ENCODE peak calls at places on chromosomes 6 and 20, in ten cellular contexts. T is cardiac fibroblast, L is PC-9, W is Caco-2, B is pancreas, G is fibroblast of pulmonary artery, S is upper lobe of right lung, E is PC-3, J is psoas muscle, M is cardiac muscle cell. D is an unnamed sample.

GRCh38 chr6:35788423-35788982 is 7.7 kb downstream of the CLPSL1 start:
- DNase-seq in T (no peak), G (no peak), S (no peak), E (no peak), B (peak), J (no peak), M (no peak), L (no peak), W (no peak), D (no peak)

GRCh38 chr6:169529931-169530761 is 171.7 kb downstream of the WDR27 start:
- DNase-seq in L (no peak), G (peak), J (no peak), W (no peak), S (peak), B (peak), T (peak), E (peak), M (peak), D (no peak)

GRCh38 chr6:4381379-4381778 is 246.0 kb upstream of the ECI2 start:
- DNase-seq in J (no peak), M (peak), E (no peak), W (no peak), T (peak), B (no peak), S (no peak), G (peak), L (no peak), D (no peak)

GRCh38 chr20:25178563-25179438 is 16.7 kb upstream of the ENTPD6 start:
- DNase-seq in G (peak), L (peak), B (peak), T (peak), E (peak), S (peak), M (peak), W (peak), J (no peak), D (peak)

GRCh38 chr6:165831812-165832470 is 168.9 kb upstream of the PDE10A start:
- DNase-seq in M (no peak), S (no peak), L (no peak), W (no peak), J (no peak), G (no peak), T (no peak), B (no peak), E (no peak), D (no peak)

GRCh38 chr6:89505847-89506246 is 72.9 kb downstream of the ANKRD6 start:
- DNase-seq in L (no peak), E (no peak), W (no peak), J (no peak), S (no peak), M (no peak), T (no peak), G (no peak), B (no peak), D (no peak)

GRCh38 chr6:122484760-122485159 is 13.2 kb upstream of the SERINC1 start:
- DNase-seq in S (no peak), B (no peak), L (no peak), W (no peak), J (no peak), G (no peak), T (no peak), E (no peak), M (no peak), D (no peak)

GRCh38 chr6:106087548-106088325 is 1.6 kb downstream of the PRDM1 start:
- DNase-seq in S (no peak), G (peak), L (peak), B (no peak), T (peak), E (peak), W (no peak), J (no peak), M (peak), D (no peak)

GRCh38 chr6:168439791-168440491 is 1.0 kb upstream of the SMOC2 start:
- DNase-seq in W (no peak), B (no peak), G (no peak), J (no peak), M (no peak), E (no peak), T (no peak), L (no peak), S (no peak), D (no peak)

GRCh38 chr20:4087923-4088322 is 72.6 kb upstream of the RNF24 start:
- DNase-seq in S (no peak), B (no peak), E (peak), G (no peak), L (no peak), J (no peak), W (no peak), T (no peak), M (no peak), D (no peak)

GRCh38 chr6:129525055-129525454 is 184.9 kb downstream of the ARHGAP18 start:
- DNase-seq in W (no peak), J (no peak), G (no peak), B (no peak), S (no peak), L (no peak), E (no peak), T (no peak), M (no peak), D (no peak)

GRCh38 chr20:50071039-50071888 is 41.7 kb downstream of the UBE2V1 start:
- DNase-seq in J (peak), G (peak), B (peak), W (peak), E (peak), L (peak), S (peak), M (peak), T (peak), D (peak)

GRCh38 chr20:53883098-53883762 is 187.2 kb downstream of the BCAS1 start:
- DNase-seq in B (no peak), M (no peak), S (no peak), G (no peak), W (no peak), E (peak), L (peak), J (no peak), T (no peak), D (no peak)

GRCh38 chr20:58710481-58711265 is 18.1 kb downstream of the NPEPL1 start:
- DNase-seq in J (no peak), L (no peak), W (no peak), T (no peak), B (no peak), G (no peak), M (no peak), S (no peak), E (no peak), D (peak)

GRCh38 chr6:119620846-119621570 is 271.4 kb upstream of the MAN1A1 start:
- DNase-seq in S (no peak), T (peak), G (peak), M (peak), J (no peak), W (no peak), E (peak), L (peak), B (no peak), D (no peak)

GRCh38 chr6:57089265-57089664 is 723 bp upstream of the ZNF451 start:
- DNase-seq in J (no peak), E (peak), T (no peak), L (no peak), S (no peak), G (no peak), M (no peak), W (no peak), B (no peak), D (no peak)

GRCh38 chr20:4973330-4974097 is 27.8 kb downstream of the SLC23A2 start:
- DNase-seq in J (peak), W (no peak), L (no peak), M (peak), S (peak), G (peak), E (no peak), B (peak), T (peak), D (no peak)

GRCh38 chr6:154428892-154429291 is 72.3 kb upstream of the IPCEF1 start:
- DNase-seq in E (no peak), T (no peak), M (no peak), B (no peak), G (no peak), J (no peak), S (no peak), L (no peak), W (no peak), D (no peak)

GRCh38 chr6:84457276-84457675 is 229.8 kb upstream of the CEP162 start:
- DNase-seq in G (peak), T (peak), E (peak), L (no peak), B (no peak), S (no peak), J (no peak), M (peak), W (no peak), D (no peak)

GRCh38 chr6:4603291-4603690 is 172.9 kb upstream of the CDYL start:
- DNase-seq in M (peak), W (no peak), B (no peak), L (peak), S (peak), E (peak), G (peak), T (peak), J (peak), D (no peak)

GRCh38 chr20:62511915-62512610 is 36.3 kb upstream of the GATA5 start:
- DNase-seq in E (no peak), B (no peak), W (no peak), T (no peak), L (no peak), J (peak), M (no peak), G (no peak), S (no peak), D (no peak)

GRCh38 chr6:116111552-116112528 is 11.2 kb downstream of the NT5DC1 start:
- DNase-seq in G (peak), W (peak), J (no peak), B (no peak), L (no peak), E (peak), M (peak), S (no peak), T (peak), D (peak)

GRCh38 chr20:57030611-57031600 is 235.5 kb downstream of the BMP7 start:
- DNase-seq in T (peak), L (peak), S (no peak), E (peak), J (no peak), B (no peak), G (no peak), M (peak), W (no peak), D (no peak)

GRCh38 chr6:146870765-146871164 is 272.0 kb downstream of the ADGB start:
- DNase-seq in M (no peak), B (no peak), W (no peak), S (no peak), E (no peak), J (no peak), T (no peak), L (no peak), G (no peak), D (no peak)
- TF ChIP-seq CTCF in M (no peak), B (no peak), W (no peak), S (no peak), E (no peak), J (no peak), T (no peak), L (no peak), G (no peak), D (no peak)

GRCh38 chr6:27374824-27375612 is 13.5 kb upstream of the ZNF391 start:
- DNase-seq in W (peak), B (peak), T (peak), L (peak), E (peak), S (peak), M (peak), G (peak), J (peak), D (peak)

GRCh38 chr6:27370391-27370790 is 18.2 kb upstream of the ZNF391 start:
- DNase-seq in J (no peak), S (no peak), W (no peak), T (no peak), M (no peak), B (no peak), G (no peak), L (no peak), E (no peak), D (no peak)

GRCh38 chr6:27375613-27376079 is 12.9 kb upstream of the ZNF391 start:
- DNase-seq in M (no peak), E (peak), J (no peak), S (no peak), B (no peak), W (no peak), T (peak), L (no peak), G (peak), D (no peak)
- TF ChIP-seq CTCF in M (peak), E (no peak), J (no peak), S (no peak), B (no peak), W (no peak), T (no peak), L (no peak), G (no peak), D (peak)

DNA sequence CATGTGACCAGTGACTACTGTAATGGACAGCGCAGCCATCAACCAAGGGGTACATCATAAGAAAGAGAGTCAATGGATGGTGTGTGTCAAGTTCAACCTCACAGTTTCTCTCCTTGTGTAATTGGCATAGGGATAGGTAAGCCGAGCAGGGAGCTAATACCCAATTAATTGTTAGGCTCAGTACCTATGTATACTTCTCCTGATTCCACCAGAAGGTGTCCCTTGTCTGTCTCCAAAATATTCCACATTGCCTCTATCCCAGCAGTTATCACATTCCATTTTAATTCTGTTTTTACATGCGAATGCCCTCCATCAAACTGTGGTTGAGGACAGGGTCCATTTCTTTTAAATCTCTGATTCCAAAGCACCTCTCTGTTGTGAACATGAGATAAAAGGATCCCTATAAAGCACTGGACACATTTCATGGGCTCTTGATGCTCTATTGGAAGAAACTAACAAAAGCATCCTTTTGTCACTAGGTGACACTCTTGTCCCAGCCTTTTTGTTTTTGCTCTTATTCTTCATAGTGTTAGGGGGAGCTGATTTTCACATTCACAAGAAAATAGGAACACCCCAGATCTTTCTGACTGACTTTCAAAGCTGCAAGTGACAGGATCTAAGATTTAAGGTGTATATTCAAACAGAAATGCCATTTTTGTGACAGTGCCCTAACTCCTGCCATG is 38.9 kb downstream of the FBXO9 start:
- DNase-seq in M (peak), L (peak), J (no peak), T (peak), E (peak), S (no peak), G (peak), W (peak), B (no peak), D (no peak)
- TF ChIP-seq CTCF in M (peak), L (peak), J (peak), T (no peak), E (peak), S (no peak), G (no peak), W (peak), B (no peak), D (no peak)

GRCh38 chr20:63696311-63696627 is 183 bp upstream of the TNFRSF6B start:
- DNase-seq in G (no peak), B (no peak), L (peak), E (peak), S (peak), W (no peak), M (peak), T (peak), J (no peak), D (no peak)

GRCh38 chr20:63696628-63697356 is at the start of gene TNFRSF6B:
- DNase-seq in E (peak), B (peak), M (no peak), T (no peak), L (peak), G (no peak), J (peak), S (peak), W (peak), D (peak)

GRCh38 chr20:63698739-63699465 is 2.5 kb downstream of the TNFRSF6B start:
- DNase-seq in M (peak), J (peak), S (peak), B (peak), G (peak), E (peak), W (peak), L (peak), T (peak), D (peak)

GRCh38 chr20:63697868-63698545 is 1.6 kb downstream of the TNFRSF6B start:
- DNase-seq in J (peak), W (peak), S (no peak), L (no peak), M (no peak), B (peak), E (no peak), G (no peak), T (no peak), D (peak)

DNA sequence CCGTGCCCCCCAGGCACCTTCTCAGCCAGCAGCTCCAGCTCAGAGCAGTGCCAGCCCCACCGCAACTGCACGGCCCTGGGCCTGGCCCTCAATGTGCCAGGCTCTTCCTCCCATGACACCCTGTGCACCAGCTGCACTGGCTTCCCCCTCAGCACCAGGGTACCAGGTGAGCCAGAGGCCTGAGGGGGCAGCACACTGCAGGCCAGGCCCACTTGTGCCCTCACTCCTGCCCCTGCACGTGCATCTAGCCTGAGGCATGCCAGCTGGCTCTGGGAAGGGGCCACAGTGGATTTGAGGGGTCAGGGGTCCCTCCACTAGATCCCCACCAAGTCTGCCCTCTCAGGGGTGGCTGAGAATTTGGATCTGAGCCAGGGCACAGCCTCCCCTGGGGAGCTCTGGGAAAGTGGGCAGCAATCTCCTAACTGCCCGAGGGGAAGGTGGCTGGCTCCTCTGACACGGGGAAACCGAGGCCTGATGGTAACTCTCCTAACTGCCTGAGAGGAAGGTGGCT is 960 bp downstream of the TNFRSF6B start:
- DNase-seq in T (no peak), E (peak), L (peak), G (no peak), J (peak), S (no peak), M (no peak), B (peak), W (peak), D (peak)
- TF ChIP-seq CTCF in T (no peak), E (no peak), L (no peak), G (no peak), J (no peak), S (no peak), M (no peak), B (no peak), W (no peak), D (no peak)

GRCh38 chr20:51402201-51402600 is 140.3 kb downstream of the NFATC2 start:
- DNase-seq in T (peak), S (peak), E (no peak), G (no peak), J (no peak), L (peak), B (no peak), M (no peak), W (no peak), D (no peak)

GRCh38 chr20:51404297-51405060 is 138.0 kb downstream of the NFATC2 start:
- DNase-seq in B (no peak), W (no peak), M (no peak), L (no peak), J (no peak), T (peak), E (no peak), G (peak), S (peak), D (no peak)

GRCh38 chr20:51400051-51400926 is 142.2 kb downstream of the NFATC2 start:
- DNase-seq in J (no peak), B (no peak), W (no peak), G (no peak), M (no peak), S (peak), L (no peak), E (no peak), T (no peak), D (no peak)

GRCh38 chr20:51399138-51399890 is 143.2 kb downstream of the NFATC2 start:
- DNase-seq in S (no peak), M (no peak), G (no peak), T (no peak), L (no peak), W (no peak), J (no peak), B (no peak), E (no peak), D (no peak)

GRCh38 chr20:51403465-51404220 is 138.9 kb downstream of the NFATC2 start:
- DNase-seq in M (no peak), G (no peak), J (no peak), T (no peak), W (no peak), S (peak), B (no peak), L (no peak), E (no peak), D (no peak)
- TF ChIP-seq CTCF in M (no peak), G (no peak), J (no peak), T (no peak), W (no peak), S (no peak), B (no peak), L (no peak), E (peak), D (no peak)

GRCh38 chr20:52064936-52065335 is 126.6 kb downstream of the ZFP64 start:
- DNase-seq in S (no peak), W (no peak), T (no peak), J (no peak), G (no peak), B (no peak), M (no peak), E (no peak), L (no peak), D (no peak)

GRCh38 chr20:52062452-52063209 is 128.9 kb downstream of the ZFP64 start:
- DNase-seq in B (no peak), L (no peak), M (no peak), G (no peak), J (no peak), E (no peak), S (no peak), W (no peak), T (no peak), D (no peak)

GRCh38 chr20:52056203-52057062 is 135.1 kb downstream of the ZFP64 start:
- DNase-seq in W (no peak), S (no peak), E (peak), B (no peak), L (no peak), J (no peak), T (peak), M (peak), G (peak), D (no peak)

DNA sequence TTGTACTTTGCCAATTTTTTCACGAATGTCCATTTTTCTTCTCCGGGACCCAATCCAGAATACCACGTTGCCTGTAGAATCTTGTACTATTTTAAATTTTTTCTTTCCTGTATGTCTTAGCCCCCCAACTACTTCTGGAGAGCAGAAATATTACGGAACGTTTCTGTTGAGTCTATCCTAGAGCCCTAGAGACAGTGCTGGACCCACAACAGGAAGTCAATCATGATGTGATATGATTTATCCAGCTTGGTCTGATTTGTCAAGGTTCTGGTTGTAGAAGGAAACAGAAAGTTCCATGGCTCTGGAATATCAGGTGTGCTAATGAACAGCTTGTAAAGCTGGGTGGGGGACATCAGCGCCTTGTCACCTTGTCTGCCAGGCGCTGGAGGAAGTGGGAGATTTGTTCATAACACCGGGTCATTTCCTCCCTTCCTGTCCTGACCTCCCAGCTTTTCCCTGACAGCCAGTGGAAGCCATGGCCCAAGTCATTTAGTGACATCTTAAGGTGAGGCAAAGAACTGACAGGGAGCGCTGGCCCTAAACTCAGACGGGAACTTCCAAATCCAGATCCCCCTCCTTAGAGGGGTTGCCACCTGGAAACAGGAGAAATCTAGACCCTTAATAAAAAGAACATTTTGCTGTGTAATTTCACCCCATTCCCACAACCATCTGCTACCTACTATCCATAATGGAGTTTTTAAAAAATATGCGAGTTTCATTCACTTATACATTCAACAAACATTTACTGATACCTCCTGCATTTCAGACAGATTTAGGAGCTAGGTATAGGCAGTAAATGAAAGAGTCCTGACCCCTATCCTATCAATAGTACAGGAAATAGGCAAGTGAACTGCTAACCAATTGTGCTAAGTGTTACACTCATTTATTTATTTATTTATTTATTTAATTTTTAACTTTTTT is 130.5 kb downstream of the ZFP64 start:
- DNase-seq in M (peak), S (no peak), L (no peak), J (no peak), E (peak), G (peak), T (peak), W (peak), B (peak), D (peak)
- TF ChIP-seq CTCF in M (peak), S (peak), L (peak), J (peak), E (peak), G (peak), T (peak), W (peak), B (no peak), D (no peak)

D was measured in endothelial cell.